ENCODE peak calls at places on chromosomes 4 and X, in eight cellular contexts. M is ascending aorta, S is fibroblast of lung, E is tibial artery, L is SK-N-SH, N is heart left ventricle, P is Peyer's patch, O is bronchial epithelial cell. V is an unnamed sample. For H3K27me3, the result is how much of the 10 kb centered on the place peaks cover.

GRCh38 chr4:107989162-107989536 is 540 bp upstream of the HADH start:
- DNase-seq in M (no peak), S (no peak), E (no peak), L (no peak), N (no peak), P (no peak), O (no peak), V (no peak)

GRCh38 chrX:136538811-136539210 is 6.8 kb downstream of the VGLL1 start:
- DNase-seq in M (no peak), S (no peak), E (no peak), L (no peak), N (no peak), P (no peak), O (no peak), V (no peak)

GRCh38 chr4:186134254-186134653 is 29.8 kb downstream of the FAM149A start:
- DNase-seq in M (no peak), S (no peak), E (no peak), L (no peak), N (no peak), P (no peak), O (no peak), V (no peak)

GRCh38 chr4:41214158-41215146 is at the start of gene APBB2:
- DNase-seq in M (peak), S (peak), E (peak), L (peak), N (peak), P (peak), O (peak), V (peak)

GRCh38 chrX:16205840-16206239 is 38.6 kb downstream of the MAGEB17 start:
- DNase-seq in M (no peak), S (peak), E (no peak), L (no peak), N (no peak), P (no peak), O (no peak), V (no peak)

GRCh38 chrX:45788941-45789348 is 588.3 kb upstream of the DIPK2B start:
- DNase-seq in M (no peak), S (no peak), E (no peak), L (no peak), N (peak), P (no peak), O (peak), V (no peak)

GRCh38 chr4:23268072-23268771 is 575.5 kb downstream of the GBA3 start:
- DNase-seq in M (no peak), S (no peak), E (no peak), L (no peak), N (no peak), P (no peak), O (no peak), V (no peak)

GRCh38 chr4:140152015-140152703 is 1.8 kb downstream of the MAML3 start:
- DNase-seq in M (no peak), S (no peak), E (no peak), L (peak), N (peak), P (peak), O (no peak), V (no peak)

GRCh38 chrX:49838374-49838773 is 9.3 kb downstream of the PAGE4 start:
- DNase-seq in M (no peak), S (peak), E (no peak), L (peak), N (no peak), P (peak), O (peak), V (no peak)

GRCh38 chr4:37434469-37434868 is 189.9 kb downstream of the NWD2 start:
- DNase-seq in M (no peak), S (peak), E (no peak), L (no peak), N (no peak), P (no peak), O (peak), V (no peak)

GRCh38 chr4:62948108-62948507 is 1461.1 kb downstream of the TECRL start:
- DNase-seq in M (no peak), S (no peak), E (no peak), L (no peak), N (no peak), P (no peak), O (no peak), V (no peak)

GRCh38 chr4:106624674-106625073 is 256.1 kb upstream of the GIMD1 start:
- DNase-seq in M (no peak), S (no peak), E (no peak), L (no peak), N (no peak), P (no peak), O (no peak), V (no peak)

GRCh38 chr4:2290974-2291704 is 29.2 kb upstream of the MXD4 start:
- DNase-seq in M (no peak), S (no peak), E (no peak), L (peak), N (peak), P (peak), O (no peak), V (no peak)

GRCh38 chr4:188268081-188268908 is 129.1 kb downstream of the TRIML1 start:
- DNase-seq in M (no peak), S (no peak), E (no peak), L (no peak), N (no peak), P (no peak), O (no peak), V (no peak)

GRCh38 chr4:148327683-148328082 is 114.5 kb downstream of the NR3C2 start:
- DNase-seq in M (no peak), S (no peak), E (no peak), L (no peak), N (no peak), P (no peak), O (no peak), V (no peak)

GRCh38 chr4:42397256-42397634 is at the start of gene SHISA3:
- DNase-seq in M (no peak), S (peak), E (peak), L (peak), N (peak), P (peak), O (peak), V (no peak)

GRCh38 chr4:6732441-6733357 is 16.7 kb downstream of the BLOC1S4 start:
- DNase-seq in M (peak), S (peak), E (peak), L (peak), N (peak), P (peak), O (peak), V (peak)

GRCh38 chr4:173525118-173526033 is 4.7 kb downstream of the HAND2 start:
- DNase-seq in M (no peak), S (no peak), E (no peak), L (peak), N (peak), P (no peak), O (no peak), V (no peak)
- H3K27me3 ChIP-seq in M (under half), S (half or more), E (under half), L (under half), N (under half), P (under half), O (half or more), V (half or more)

GRCh38 chrX:47217121-47217851 is 1.2 kb upstream of the CDK16 start:
- DNase-seq in M (no peak), S (no peak), E (peak), L (peak), N (no peak), P (no peak), O (peak), V (no peak)
- H3K4me3 ChIP-seq in M (peak), S (peak), E (peak), L (peak), N (peak), P (no peak), O (peak), V (no peak)

GRCh38 chr4:46994007-46994405 is 625 bp upstream of the GABRA4 start:
- DNase-seq in M (no peak), S (peak), E (no peak), L (no peak), N (peak), P (no peak), O (no peak), V (no peak)
- H3K27me3 ChIP-seq in M (under half), S (under half), E (under half), L (under half), N (under half), P (under half), O (under half), V (under half)

GRCh38 chr4:113974467-113974866 is 5.0 kb downstream of the ARSJ start:
- DNase-seq in M (no peak), S (no peak), E (no peak), L (no peak), N (no peak), P (no peak), O (no peak), V (no peak)
- H3K4me3 ChIP-seq in M (no peak), S (peak), E (no peak), L (peak), N (no peak), P (no peak), O (no peak), V (no peak)

DNA sequence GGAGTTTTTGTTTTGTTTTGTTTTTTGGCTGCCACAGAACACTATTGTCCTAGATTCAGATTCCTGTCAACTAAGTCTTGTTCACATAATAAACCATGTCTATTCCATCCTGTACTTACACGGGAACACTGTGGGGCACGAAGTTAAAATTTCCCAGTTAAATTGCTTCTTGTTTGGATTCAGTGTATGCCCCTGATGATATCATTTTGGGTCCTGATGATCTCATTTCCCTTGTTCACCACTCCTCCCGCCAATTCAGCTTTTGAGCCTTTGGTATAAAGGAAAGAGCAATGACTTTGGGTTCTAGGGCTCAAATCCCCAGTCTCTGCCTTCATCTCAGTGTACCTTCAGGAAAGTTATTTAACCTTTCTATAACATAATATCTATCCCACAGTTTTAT is 333.5 kb downstream of the FBXW7 start:
- DNase-seq in M (no peak), S (no peak), E (no peak), L (no peak), N (no peak), P (no peak), O (peak), V (no peak)
- H3K27me3 ChIP-seq in M (under half), S (under half), E (under half), L (under half), N (under half), P (under half), O (under half), V (under half)

DNA sequence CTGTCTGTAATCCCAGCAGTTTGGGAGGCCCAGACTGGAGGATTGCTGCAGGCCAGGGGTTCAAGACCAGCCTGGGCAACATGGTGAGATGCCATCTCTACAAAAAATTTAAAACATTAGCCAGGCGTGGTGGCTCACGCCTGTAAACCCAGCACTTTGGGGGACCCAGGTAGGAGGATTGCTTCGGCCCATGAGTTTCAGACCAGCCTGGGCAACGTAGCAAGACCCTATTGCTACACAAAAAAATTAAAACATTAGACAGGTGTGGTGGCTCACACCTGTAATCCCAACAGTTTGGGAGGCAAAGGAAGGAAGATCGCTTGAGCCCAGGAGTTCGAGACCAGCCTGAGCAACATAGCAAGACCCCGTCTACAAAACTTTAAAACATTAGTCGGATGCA is 1.3 kb downstream of the DHRSX start:
- DNase-seq in M (no peak), S (no peak), E (no peak), L (no peak), N (no peak), P (no peak), O (no peak), V (no peak)
- H3K4me3 ChIP-seq in M (peak), S (peak), E (peak), L (peak), N (peak), P (peak), O (peak), V (peak)

GRCh38 chr4:54232151-54232688 is 3.1 kb downstream of the PDGFRA start:
- DNase-seq in M (no peak), S (peak), E (no peak), L (no peak), N (no peak), P (no peak), O (no peak), V (no peak)

GRCh38 chr4:54233128-54233696 is 4.1 kb downstream of the PDGFRA start:
- DNase-seq in M (no peak), S (peak), E (peak), L (peak), N (peak), P (peak), O (peak), V (no peak)

GRCh38 chr4:54230479-54231418 is 1.7 kb downstream of the PDGFRA start:
- DNase-seq in M (no peak), S (peak), E (peak), L (peak), N (peak), P (peak), O (no peak), V (no peak)

GRCh38 chr4:54229631-54230478 is 762 bp downstream of the PDGFRA start:
- DNase-seq in M (no peak), S (peak), E (no peak), L (peak), N (no peak), P (no peak), O (no peak), V (no peak)

GRCh38 chr4:54231419-54232150 is 2.5 kb downstream of the PDGFRA start:
- DNase-seq in M (no peak), S (peak), E (peak), L (peak), N (peak), P (peak), O (no peak), V (no peak)
- H3K27me3 ChIP-seq in M (under half), S (under half), E (half or more), L (under half), N (under half), P (under half), O (under half), V (half or more)

GRCh38 chr4:38671594-38671943 is 7.6 kb downstream of the KLF3 start:
- DNase-seq in M (no peak), S (no peak), E (no peak), L (no peak), N (no peak), P (no peak), O (no peak), V (no peak)

GRCh38 chr4:38670061-38670894 is 6.3 kb downstream of the KLF3 start:
- DNase-seq in M (no peak), S (no peak), E (no peak), L (peak), N (no peak), P (no peak), O (no peak), V (no peak)

GRCh38 chr4:38669233-38669632 is 5.2 kb downstream of the KLF3 start:
- DNase-seq in M (no peak), S (no peak), E (no peak), L (no peak), N (no peak), P (no peak), O (no peak), V (no peak)

GRCh38 chr4:38672247-38673071 is 8.5 kb downstream of the KLF3 start:
- DNase-seq in M (no peak), S (no peak), E (no peak), L (peak), N (no peak), P (no peak), O (no peak), V (no peak)

DNA sequence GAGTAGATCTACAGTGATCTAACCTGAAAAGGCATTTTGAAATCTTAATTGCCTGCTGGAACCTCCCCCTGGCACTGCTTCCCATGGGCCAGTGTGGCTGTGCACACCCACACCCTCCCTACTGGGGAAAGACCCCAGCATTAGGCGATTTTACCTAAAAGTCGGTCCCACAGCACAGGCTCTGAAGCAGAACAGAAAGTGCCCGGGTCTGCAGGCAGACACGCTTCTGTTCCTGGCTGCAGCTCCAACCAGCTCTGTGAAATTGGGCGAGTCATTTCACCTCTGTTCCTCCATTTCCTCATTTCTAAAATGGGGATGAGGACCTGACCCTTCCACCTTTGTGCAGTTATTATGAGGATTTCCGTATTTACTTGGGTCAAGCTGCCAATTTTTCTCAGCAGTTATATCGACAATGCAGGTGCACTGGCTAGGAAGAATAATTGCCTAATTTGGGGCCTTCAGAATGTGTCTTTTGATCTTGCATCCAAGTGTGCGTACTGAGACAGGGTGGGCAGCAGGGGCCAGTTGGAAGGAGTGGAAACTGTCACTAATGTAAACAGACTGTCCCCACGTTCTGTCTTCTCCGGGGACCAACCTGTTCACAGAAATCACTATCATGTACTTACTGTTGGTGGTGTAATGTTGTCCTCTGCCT is 7.1 kb downstream of the KLF3 start:
- DNase-seq in M (no peak), S (no peak), E (no peak), L (no peak), N (no peak), P (no peak), O (no peak), V (no peak)
- H3K4me3 ChIP-seq in M (peak), S (no peak), E (no peak), L (no peak), N (peak), P (no peak), O (no peak), V (no peak)

DNA sequence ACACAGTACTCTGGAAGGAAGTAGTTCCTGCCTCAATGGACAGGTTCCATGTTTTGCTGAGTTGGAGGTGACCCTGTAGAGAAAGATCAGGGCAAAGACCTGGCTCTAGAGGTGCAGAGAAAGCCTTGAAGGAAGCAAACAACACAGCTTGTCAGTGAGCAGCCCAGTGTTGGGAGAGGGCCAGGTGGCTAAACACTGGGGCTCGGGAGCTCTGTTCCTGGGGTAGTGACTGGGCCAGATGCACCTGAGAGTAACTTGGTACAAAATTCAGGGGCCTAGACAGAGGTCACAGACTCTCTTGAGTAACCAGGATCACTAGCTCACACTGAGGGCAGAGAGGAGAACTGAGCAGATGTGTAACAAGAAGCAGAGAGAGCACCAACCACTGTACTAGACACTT is 138.4 kb upstream of the NALF2 start:
- DNase-seq in M (no peak), S (no peak), E (no peak), L (no peak), N (no peak), P (no peak), O (no peak), V (no peak)
- H3K27me3 ChIP-seq in M (under half), S (under half), E (under half), L (under half), N (under half), P (under half), O (under half), V (under half)

V was measured in kidney epithelial cell.